ENCODE peak calls at places on chromosomes 5 and 9, in four cellular contexts. One of them, this sample, is unnamed.

GRCh38 chr5:154465169-154465568 is 12.9 kb downstream of the HAND1 start:
- DNase-seq in activated naive CD8-positive, alpha-beta T cell treated with anti-CD3 and anti-CD28 coated beads, Interleukin-2, amount 50 U/mL, for 16 hours: no peak
- DNase-seq in NAMALWA: no peak
- DNase-seq in ACHN: no peak
- DNase-seq in this sample: no peak

GRCh38 chr5:543755-544674 is 19.8 kb upstream of the SLC9A3 start:
- DNase-seq in NAMALWA: peak; percentile 98
- DNase-seq in ACHN: no peak
- DNase-seq in activated naive CD8-positive, alpha-beta T cell treated with anti-CD3 and anti-CD28 coated beads, Interleukin-2, amount 50 U/mL, for 16 hours: no peak
- DNase-seq in this sample: no peak

GRCh38 chr5:18745988-18746615 is 1111.8 kb downstream of the TAF11L14 start:
- DNase-seq in NAMALWA: peak; percentile 94
- DNase-seq in activated naive CD8-positive, alpha-beta T cell treated with anti-CD3 and anti-CD28 coated beads, Interleukin-2, amount 50 U/mL, for 16 hours: peak; percentile 5
- DNase-seq in ACHN: peak; percentile 81
- DNase-seq in this sample: peak; percentile 20

GRCh38 chr5:73728493-73729273 is 102.7 kb downstream of the ARHGEF28 start:
- DNase-seq in ACHN: no peak
- DNase-seq in NAMALWA: no peak
- DNase-seq in activated naive CD8-positive, alpha-beta T cell treated with anti-CD3 and anti-CD28 coated beads, Interleukin-2, amount 50 U/mL, for 16 hours: no peak
- DNase-seq in this sample: no peak

GRCh38 chr5:154301726-154302125 is 111.2 kb downstream of the GALNT10 start:
- DNase-seq in NAMALWA: no peak
- DNase-seq in activated naive CD8-positive, alpha-beta T cell treated with anti-CD3 and anti-CD28 coated beads, Interleukin-2, amount 50 U/mL, for 16 hours: no peak
- DNase-seq in ACHN: no peak
- DNase-seq in this sample: no peak

GRCh38 chr5:110879675-110880074 is 140.9 kb downstream of the SLC25A46 start:
- DNase-seq in activated naive CD8-positive, alpha-beta T cell treated with anti-CD3 and anti-CD28 coated beads, Interleukin-2, amount 50 U/mL, for 16 hours: no peak
- DNase-seq in NAMALWA: no peak
- DNase-seq in ACHN: no peak
- DNase-seq in this sample: no peak

GRCh38 chr9:237858-238345 is 23.2 kb downstream of the DOCK8 start:
- DNase-seq in NAMALWA: no peak
- DNase-seq in ACHN: no peak
- DNase-seq in activated naive CD8-positive, alpha-beta T cell treated with anti-CD3 and anti-CD28 coated beads, Interleukin-2, amount 50 U/mL, for 16 hours: no peak
- DNase-seq in this sample: no peak

GRCh38 chr9:21711504-21711903 is 90.9 kb upstream of the MTAP start:
- DNase-seq in ACHN: no peak
- DNase-seq in NAMALWA: no peak
- DNase-seq in activated naive CD8-positive, alpha-beta T cell treated with anti-CD3 and anti-CD28 coated beads, Interleukin-2, amount 50 U/mL, for 16 hours: no peak
- DNase-seq in this sample: no peak

GRCh38 chr9:134076644-134077043 is 8.8 kb upstream of the BRD3 start:
- DNase-seq in NAMALWA: no peak
- DNase-seq in ACHN: no peak
- DNase-seq in activated naive CD8-positive, alpha-beta T cell treated with anti-CD3 and anti-CD28 coated beads, Interleukin-2, amount 50 U/mL, for 16 hours: no peak
- DNase-seq in this sample: no peak

GRCh38 chr5:159510282-159510681 is 180.0 kb upstream of the IL12B start:
- DNase-seq in ACHN: no peak
- DNase-seq in NAMALWA: no peak
- DNase-seq in activated naive CD8-positive, alpha-beta T cell treated with anti-CD3 and anti-CD28 coated beads, Interleukin-2, amount 50 U/mL, for 16 hours: no peak
- DNase-seq in this sample: no peak

GRCh38 chr5:24817966-24818365 is 173.2 kb upstream of the CDH10 start:
- DNase-seq in ACHN: no peak
- DNase-seq in NAMALWA: no peak
- DNase-seq in activated naive CD8-positive, alpha-beta T cell treated with anti-CD3 and anti-CD28 coated beads, Interleukin-2, amount 50 U/mL, for 16 hours: no peak
- DNase-seq in this sample: no peak

GRCh38 chr5:111197523-111197922 is 26.7 kb upstream of the CAMK4 start:
- DNase-seq in activated naive CD8-positive, alpha-beta T cell treated with anti-CD3 and anti-CD28 coated beads, Interleukin-2, amount 50 U/mL, for 16 hours: no peak
- DNase-seq in NAMALWA: no peak
- DNase-seq in ACHN: no peak
- DNase-seq in this sample: no peak

GRCh38 chr9:6779417-6780241 is 21.9 kb downstream of the KDM4C start:
- DNase-seq in activated naive CD8-positive, alpha-beta T cell treated with anti-CD3 and anti-CD28 coated beads, Interleukin-2, amount 50 U/mL, for 16 hours: no peak
- DNase-seq in ACHN: no peak
- DNase-seq in NAMALWA: no peak
- DNase-seq in this sample: no peak

GRCh38 chr9:105359899-105360298 is 87.9 kb upstream of the FSD1L start:
- DNase-seq in ACHN: no peak
- DNase-seq in NAMALWA: no peak
- DNase-seq in activated naive CD8-positive, alpha-beta T cell treated with anti-CD3 and anti-CD28 coated beads, Interleukin-2, amount 50 U/mL, for 16 hours: no peak
- DNase-seq in this sample: no peak

GRCh38 chr9:111715471-111715870 is 54.1 kb downstream of the GNG10 start:
- DNase-seq in ACHN: no peak
- DNase-seq in NAMALWA: no peak
- DNase-seq in activated naive CD8-positive, alpha-beta T cell treated with anti-CD3 and anti-CD28 coated beads, Interleukin-2, amount 50 U/mL, for 16 hours: no peak
- DNase-seq in this sample: no peak

GRCh38 chr9:93520523-93520922 is 55.9 kb upstream of the PHF2 start:
- DNase-seq in activated naive CD8-positive, alpha-beta T cell treated with anti-CD3 and anti-CD28 coated beads, Interleukin-2, amount 50 U/mL, for 16 hours: no peak
- DNase-seq in NAMALWA: peak; percentile 45
- DNase-seq in ACHN: no peak
- DNase-seq in this sample: no peak

GRCh38 chr9:137694962-137695875 is 76.4 kb downstream of the EHMT1 start:
- DNase-seq in activated naive CD8-positive, alpha-beta T cell treated with anti-CD3 and anti-CD28 coated beads, Interleukin-2, amount 50 U/mL, for 16 hours: no peak
- DNase-seq in ACHN: peak; percentile 18
- DNase-seq in NAMALWA: peak; percentile 48
- DNase-seq in this sample: peak; percentile 54

GRCh38 chr5:32842798-32843531 is 131.8 kb downstream of the NPR3 start:
- DNase-seq in ACHN: no peak
- DNase-seq in NAMALWA: no peak
- DNase-seq in activated naive CD8-positive, alpha-beta T cell treated with anti-CD3 and anti-CD28 coated beads, Interleukin-2, amount 50 U/mL, for 16 hours: no peak
- DNase-seq in this sample: no peak

GRCh38 chr5:122192883-122193496 is 63.6 kb downstream of the ZNF474 start:
- DNase-seq in activated naive CD8-positive, alpha-beta T cell treated with anti-CD3 and anti-CD28 coated beads, Interleukin-2, amount 50 U/mL, for 16 hours: no peak
- DNase-seq in NAMALWA: peak; percentile 80
- DNase-seq in ACHN: peak; percentile 60
- DNase-seq in this sample: peak; percentile 58

GRCh38 chr9:5089737-5090136 is 95.7 kb downstream of the INSL6 start:
- DNase-seq in NAMALWA: no peak
- DNase-seq in activated naive CD8-positive, alpha-beta T cell treated with anti-CD3 and anti-CD28 coated beads, Interleukin-2, amount 50 U/mL, for 16 hours: no peak
- DNase-seq in ACHN: no peak
- DNase-seq in this sample: no peak

GRCh38 chr5:51652980-51653379 is 269.7 kb downstream of the ISL1 start:
- DNase-seq in ACHN: peak; percentile 49
- DNase-seq in activated naive CD8-positive, alpha-beta T cell treated with anti-CD3 and anti-CD28 coated beads, Interleukin-2, amount 50 U/mL, for 16 hours: no peak
- DNase-seq in NAMALWA: no peak
- DNase-seq in this sample: no peak

GRCh38 chr9:129685220-129685932 is 19.9 kb downstream of the PRRX2 start:
- DNase-seq in NAMALWA: no peak
- DNase-seq in activated naive CD8-positive, alpha-beta T cell treated with anti-CD3 and anti-CD28 coated beads, Interleukin-2, amount 50 U/mL, for 16 hours: no peak
- DNase-seq in ACHN: peak; percentile 57
- DNase-seq in this sample: peak; percentile 84

GRCh38 chr5:174751154-174751990 is 27.0 kb downstream of the MSX2 start:
- DNase-seq in NAMALWA: no peak
- DNase-seq in ACHN: no peak
- DNase-seq in activated naive CD8-positive, alpha-beta T cell treated with anti-CD3 and anti-CD28 coated beads, Interleukin-2, amount 50 U/mL, for 16 hours: no peak
- DNase-seq in this sample: no peak

GRCh38 chr9:133006731-133007352 is 24.0 kb upstream of the GTF3C5 start:
- DNase-seq in activated naive CD8-positive, alpha-beta T cell treated with anti-CD3 and anti-CD28 coated beads, Interleukin-2, amount 50 U/mL, for 16 hours: no peak
- DNase-seq in NAMALWA: no peak
- DNase-seq in ACHN: no peak
- DNase-seq in this sample: no peak

GRCh38 chr5:124742983-124743533 is 3.4 kb downstream of the ZNF608 start:
- DNase-seq in ACHN: peak; percentile 91
- DNase-seq in activated naive CD8-positive, alpha-beta T cell treated with anti-CD3 and anti-CD28 coated beads, Interleukin-2, amount 50 U/mL, for 16 hours: no peak
- DNase-seq in NAMALWA: peak; percentile 67
- DNase-seq in this sample: no peak